ENCODE peak calls at places on chromosome 12, in four cellular contexts. One of them, this sample, is unnamed. For H3K36me3, the result is how much of the 10 kb centered on the place peaks cover.

GRCh38 chr12:31572900-31573299 is 18.0 kb downstream of the DENND5B start:
- DNase-seq in suprapubic skin: no peak
- DNase-seq in uterus: no peak
- DNase-seq in vagina: no peak
- DNase-seq in this sample: no peak

GRCh38 chr12:123389560-123390351 is 5.8 kb downstream of the KMT5A start:
- DNase-seq in suprapubic skin: peak
- DNase-seq in uterus: no peak
- DNase-seq in vagina: no peak
- DNase-seq in this sample: no peak

GRCh38 chr12:107405436-107405835 is 280.2 kb upstream of the PWP1 start:
- DNase-seq in suprapubic skin: no peak
- DNase-seq in uterus: no peak
- DNase-seq in vagina: no peak
- DNase-seq in this sample: no peak

GRCh38 chr12:97701901-97702300 is 239.3 kb downstream of the RMST start:
- DNase-seq in suprapubic skin: no peak
- DNase-seq in uterus: no peak
- DNase-seq in vagina: no peak
- DNase-seq in this sample: no peak

GRCh38 chr12:107373238-107373809 is 280.0 kb upstream of the CRY1 start:
- DNase-seq in suprapubic skin: no peak
- DNase-seq in uterus: no peak
- DNase-seq in vagina: no peak
- DNase-seq in this sample: no peak

GRCh38 chr12:27190761-27191160 is 53.3 kb upstream of the STK38L start:
- DNase-seq in suprapubic skin: no peak
- DNase-seq in uterus: no peak
- DNase-seq in vagina: no peak
- DNase-seq in this sample: no peak

GRCh38 chr12:91574975-91575374 is 392.4 kb upstream of the DCN start:
- DNase-seq in suprapubic skin: no peak
- DNase-seq in uterus: no peak
- DNase-seq in vagina: no peak
- DNase-seq in this sample: no peak

GRCh38 chr12:101819467-101819866 is 11.3 kb downstream of the GNPTAB start:
- DNase-seq in suprapubic skin: no peak
- DNase-seq in uterus: no peak
- DNase-seq in vagina: no peak
- DNase-seq in this sample: no peak

GRCh38 chr12:114835031-114835430 is 151.1 kb upstream of the TBX3 start:
- DNase-seq in suprapubic skin: no peak
- DNase-seq in uterus: no peak
- DNase-seq in vagina: no peak
- DNase-seq in this sample: no peak

GRCh38 chr12:7162691-7163114 is 26.8 kb upstream of the PEX5 start:
- DNase-seq in suprapubic skin: no peak
- DNase-seq in uterus: no peak
- DNase-seq in vagina: no peak
- DNase-seq in this sample: no peak

GRCh38 chr12:58288191-58288590 is 346.8 kb downstream of the ATP23 start:
- DNase-seq in suprapubic skin: no peak
- DNase-seq in uterus: no peak
- DNase-seq in vagina: no peak
- DNase-seq in this sample: peak

GRCh38 chr12:96244826-96245225 is 50.7 kb downstream of the ELK3 start:
- DNase-seq in suprapubic skin: no peak
- DNase-seq in uterus: peak
- DNase-seq in vagina: peak
- DNase-seq in this sample: no peak

GRCh38 chr12:105705765-105706164 is 375.3 kb downstream of the C12orf75 start:
- DNase-seq in suprapubic skin: no peak
- DNase-seq in uterus: peak
- DNase-seq in vagina: no peak
- DNase-seq in this sample: no peak

GRCh38 chr12:19681007-19681406 is 241.7 kb downstream of the AEBP2 start:
- DNase-seq in suprapubic skin: no peak
- DNase-seq in uterus: no peak
- DNase-seq in vagina: no peak
- DNase-seq in this sample: no peak

GRCh38 chr12:72574138-72574537 is 302.0 kb downstream of the TRHDE start:
- DNase-seq in suprapubic skin: no peak
- DNase-seq in uterus: no peak
- DNase-seq in vagina: no peak
- DNase-seq in this sample: no peak

GRCh38 chr12:108129017-108129812 is at the start of gene WSCD2:
- DNase-seq in suprapubic skin: peak
- DNase-seq in uterus: peak
- DNase-seq in vagina: no peak
- DNase-seq in this sample: no peak

GRCh38 chr12:67472551-67472950 is 176.0 kb upstream of the DYRK2 start:
- DNase-seq in suprapubic skin: no peak
- DNase-seq in uterus: no peak
- DNase-seq in vagina: no peak
- DNase-seq in this sample: no peak

GRCh38 chr12:65823481-65824313 is 586 bp upstream of the HMGA2 start:
- DNase-seq in suprapubic skin: peak
- DNase-seq in uterus: no peak
- DNase-seq in vagina: no peak
- DNase-seq in this sample: no peak

GRCh38 chr12:52873513-52873831 is 24.7 kb upstream of the KRT78 start:
- DNase-seq in suprapubic skin: no peak
- DNase-seq in uterus: no peak
- DNase-seq in vagina: no peak
- DNase-seq in this sample: no peak

GRCh38 chr12:52871291-52871961 is 22.6 kb upstream of the KRT78 start:
- DNase-seq in suprapubic skin: no peak
- DNase-seq in uterus: peak
- DNase-seq in vagina: no peak
- DNase-seq in this sample: no peak

GRCh38 chr12:52872644-52873384 is 24.0 kb upstream of the KRT78 start:
- DNase-seq in suprapubic skin: no peak
- DNase-seq in uterus: no peak
- DNase-seq in vagina: no peak
- DNase-seq in this sample: no peak

GRCh38 chr12:52867636-52868035 is 18.8 kb upstream of the KRT78 start:
- DNase-seq in suprapubic skin: peak
- DNase-seq in uterus: peak
- DNase-seq in vagina: no peak
- DNase-seq in this sample: peak

GRCh38 chr12:52870361-52871290 is 21.8 kb upstream of the KRT78 start:
- DNase-seq in suprapubic skin: peak
- DNase-seq in uterus: no peak
- DNase-seq in vagina: no peak
- DNase-seq in this sample: no peak
- TF ChIP-seq CTCF in suprapubic skin: peak
- TF ChIP-seq CTCF in uterus: no peak
- TF ChIP-seq CTCF in vagina: peak
- TF ChIP-seq CTCF in this sample: peak

GRCh38 chr12:116160883-116161458 is 116.5 kb downstream of the MED13L start:
- DNase-seq in suprapubic skin: no peak
- DNase-seq in uterus: no peak
- DNase-seq in vagina: no peak
- DNase-seq in this sample: no peak

GRCh38 chr12:116159593-116159992 is 117.9 kb downstream of the MED13L start:
- DNase-seq in suprapubic skin: no peak
- DNase-seq in uterus: no peak
- DNase-seq in vagina: no peak
- DNase-seq in this sample: no peak

GRCh38 chr12:116162071-116162470 is 115.4 kb downstream of the MED13L start:
- DNase-seq in suprapubic skin: no peak
- DNase-seq in uterus: no peak
- DNase-seq in vagina: no peak
- DNase-seq in this sample: no peak

GRCh38 chr12:116160196-116160595 is 117.3 kb downstream of the MED13L start:
- DNase-seq in suprapubic skin: no peak
- DNase-seq in uterus: no peak
- DNase-seq in vagina: no peak
- DNase-seq in this sample: no peak

DNA sequence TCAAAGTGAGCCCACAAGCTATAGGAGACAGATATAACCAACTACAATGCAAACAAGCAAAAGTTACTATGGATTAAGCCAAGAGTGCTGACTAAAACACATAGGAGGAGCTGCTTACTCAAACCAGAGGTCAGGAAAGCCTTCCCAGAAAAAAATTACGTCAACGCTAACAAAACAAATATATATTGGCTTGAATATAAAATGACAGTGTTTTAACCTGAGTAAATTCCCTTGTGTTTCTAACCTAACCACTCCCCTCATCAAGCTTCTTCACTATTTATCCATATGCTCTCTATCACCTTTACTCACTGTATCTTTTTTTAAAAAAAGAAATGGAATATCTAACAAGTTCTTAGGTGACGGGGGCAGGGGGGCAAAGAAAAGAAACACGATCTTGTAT is 115.9 kb downstream of the MED13L start:
- DNase-seq in suprapubic skin: no peak
- DNase-seq in uterus: no peak
- DNase-seq in vagina: no peak
- DNase-seq in this sample: no peak
- H3K36me3 ChIP-seq in suprapubic skin: under half
- H3K36me3 ChIP-seq in uterus: under half
- H3K36me3 ChIP-seq in vagina: under half
- H3K36me3 ChIP-seq in this sample: under half

GRCh38 chr12:79406993-79407392 is 283.8 kb downstream of the PAWR start:
- DNase-seq in suprapubic skin: no peak
- DNase-seq in uterus: no peak
- DNase-seq in vagina: no peak
- DNase-seq in this sample: no peak

GRCh38 chr12:79409562-79409961 is 281.2 kb downstream of the PAWR start:
- DNase-seq in suprapubic skin: no peak
- DNase-seq in uterus: peak
- DNase-seq in vagina: no peak
- DNase-seq in this sample: peak

GRCh38 chr12:79411791-79412190 is 279.0 kb downstream of the PAWR start:
- DNase-seq in suprapubic skin: no peak
- DNase-seq in uterus: no peak
- DNase-seq in vagina: no peak
- DNase-seq in this sample: no peak

GRCh38 chr12:79408665-79409064 is 282.1 kb downstream of the PAWR start:
- DNase-seq in suprapubic skin: no peak
- DNase-seq in uterus: no peak
- DNase-seq in vagina: no peak
- DNase-seq in this sample: no peak

DNA sequence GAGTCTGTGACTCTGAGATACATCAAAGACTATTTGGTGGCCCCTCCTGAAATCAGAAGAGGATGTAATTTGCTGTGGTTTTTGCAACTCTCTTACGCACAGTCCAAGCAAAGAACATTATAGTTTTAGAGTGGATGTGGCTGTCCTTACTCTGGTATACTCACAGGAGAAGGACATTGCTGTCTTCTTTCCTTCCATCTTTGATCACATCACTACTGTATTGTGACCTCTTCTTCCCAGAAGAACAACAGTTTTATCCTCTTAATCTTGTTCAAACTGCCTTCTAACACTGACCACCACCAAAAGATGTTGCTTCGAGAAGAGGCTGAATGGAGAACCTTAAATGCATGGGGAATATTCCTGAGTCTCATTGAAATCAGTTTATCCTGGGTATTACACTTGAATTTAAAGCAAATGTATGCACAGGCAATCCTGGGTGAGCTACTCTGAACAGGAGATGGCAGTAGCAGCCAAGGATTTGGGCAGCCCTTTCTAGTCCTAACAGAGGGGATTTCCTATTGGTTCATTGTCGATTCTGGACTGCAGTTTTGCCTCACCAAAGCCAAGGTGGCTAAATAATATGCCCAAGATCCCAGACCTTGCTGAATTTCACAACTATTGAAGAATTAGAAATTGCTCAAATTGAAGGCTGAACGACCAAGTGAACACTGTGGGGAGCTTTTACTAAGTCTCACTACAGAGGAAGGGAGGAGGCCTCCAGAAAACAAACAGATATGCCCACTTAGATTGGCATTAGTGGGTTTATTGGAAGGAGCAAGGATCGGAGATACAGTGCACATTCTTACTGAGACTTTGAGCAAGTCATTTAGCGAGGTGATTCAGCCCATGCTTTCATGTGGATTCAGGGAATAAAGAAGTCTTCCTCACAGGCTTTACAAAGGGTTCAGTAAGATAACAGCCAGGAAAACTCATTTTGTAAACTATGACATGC is 282.8 kb downstream of the PAWR start:
- DNase-seq in suprapubic skin: no peak
- DNase-seq in uterus: peak
- DNase-seq in vagina: no peak
- DNase-seq in this sample: peak
- TF ChIP-seq POLR2A in suprapubic skin: no peak
- TF ChIP-seq POLR2A in uterus: no peak
- TF ChIP-seq POLR2A in vagina: no peak
- TF ChIP-seq POLR2A in this sample: no peak

GRCh38 chr12:49366652-49367380 is 446 bp upstream of the SPATS2 start:
- DNase-seq in suprapubic skin: peak
- DNase-seq in uterus: peak
- DNase-seq in vagina: peak
- DNase-seq in this sample: peak
- TF ChIP-seq CTCF in suprapubic skin: peak
- TF ChIP-seq CTCF in uterus: peak
- TF ChIP-seq CTCF in vagina: peak
- TF ChIP-seq CTCF in this sample: peak

GRCh38 chr12:48063530-48063929 is 42.3 kb downstream of the SENP1 start:
- DNase-seq in suprapubic skin: no peak
- DNase-seq in uterus: no peak
- DNase-seq in vagina: no peak
- DNase-seq in this sample: no peak

GRCh38 chr12:48058771-48059170 is 47.1 kb downstream of the SENP1 start:
- DNase-seq in suprapubic skin: no peak
- DNase-seq in uterus: no peak
- DNase-seq in vagina: no peak
- DNase-seq in this sample: no peak

GRCh38 chr12:48060474-48060873 is 45.4 kb downstream of the SENP1 start:
- DNase-seq in suprapubic skin: no peak
- DNase-seq in uterus: no peak
- DNase-seq in vagina: no peak
- DNase-seq in this sample: no peak

GRCh38 chr12:48067250-48067938 is 38.5 kb downstream of the SENP1 start:
- DNase-seq in suprapubic skin: no peak
- DNase-seq in uterus: no peak
- DNase-seq in vagina: no peak
- DNase-seq in this sample: no peak

GRCh38 chr12:48061943-48062719 is 43.7 kb downstream of the SENP1 start:
- DNase-seq in suprapubic skin: no peak
- DNase-seq in uterus: no peak
- DNase-seq in vagina: no peak
- DNase-seq in this sample: no peak
- H3K36me3 ChIP-seq in suprapubic skin: half or more
- H3K36me3 ChIP-seq in uterus: under half
- H3K36me3 ChIP-seq in vagina: half or more
- H3K36me3 ChIP-seq in this sample: under half

GRCh38 chr12:4277856-4278581 is 4.5 kb downstream of the CCND2 start:
- DNase-seq in suprapubic skin: no peak
- DNase-seq in uterus: no peak
- DNase-seq in vagina: peak
- DNase-seq in this sample: no peak
- TF ChIP-seq POLR2A in suprapubic skin: no peak
- TF ChIP-seq POLR2A in uterus: no peak
- TF ChIP-seq POLR2A in vagina: no peak
- TF ChIP-seq POLR2A in this sample: no peak

This sample was measured in breast epithelium.